ENCODE peak calls at places on chromosomes 6 and 20, in four cellular contexts. One of them, this sample, is unnamed.

GRCh38 chr6:146770965-146771735 is 172.4 kb downstream of the ADGB start:
- DNase-seq in tibial nerve: peak; percentile 42
- DNase-seq in ovary: peak; percentile 7
- DNase-seq in transverse colon: peak; percentile 14
- DNase-seq in this sample: no peak

GRCh38 chr20:32672315-32672981 is 1.3 kb downstream of the C20orf203 start:
- DNase-seq in transverse colon: no peak
- DNase-seq in tibial nerve: no peak
- DNase-seq in ovary: no peak
- DNase-seq in this sample: no peak

GRCh38 chr6:49933526-49933925 is 30.4 kb downstream of the DEFB114 start:
- DNase-seq in ovary: no peak
- DNase-seq in tibial nerve: no peak
- DNase-seq in transverse colon: no peak
- DNase-seq in this sample: no peak

GRCh38 chr6:107820571-107821261 is 3.4 kb downstream of the SCML4 start:
- DNase-seq in tibial nerve: no peak
- DNase-seq in transverse colon: no peak
- DNase-seq in ovary: no peak
- DNase-seq in this sample: no peak

GRCh38 chr20:56469077-56469449 is 636 bp downstream of the RTF2 start:
- DNase-seq in tibial nerve: no peak
- DNase-seq in transverse colon: no peak
- DNase-seq in ovary: no peak
- DNase-seq in this sample: no peak

GRCh38 chr6:38631186-38631783 is 8.4 kb downstream of the BTBD9 start:
- DNase-seq in transverse colon: no peak
- DNase-seq in tibial nerve: no peak
- DNase-seq in ovary: no peak
- DNase-seq in this sample: no peak

GRCh38 chr6:42368156-42368555 is 83.6 kb downstream of the TRERF1 start:
- DNase-seq in tibial nerve: no peak
- DNase-seq in ovary: no peak
- DNase-seq in transverse colon: no peak
- DNase-seq in this sample: no peak

GRCh38 chr20:17749979-17750721 is 50.4 kb downstream of the BANF2 start:
- DNase-seq in ovary: no peak
- DNase-seq in transverse colon: peak; percentile 28
- DNase-seq in tibial nerve: peak; percentile 17
- DNase-seq in this sample: peak; percentile 82

GRCh38 chr20:63941282-63942060 is 14.7 kb downstream of the UCKL1 start:
- DNase-seq in transverse colon: peak; percentile 63
- DNase-seq in tibial nerve: no peak
- DNase-seq in ovary: no peak
- DNase-seq in this sample: peak; percentile 87

GRCh38 chr6:3162565-3163247 is 5.4 kb upstream of the TUBB2A start:
- DNase-seq in transverse colon: peak; percentile 82
- DNase-seq in tibial nerve: no peak
- DNase-seq in ovary: peak; percentile 68
- DNase-seq in this sample: no peak

GRCh38 chr6:107822154-107823046 is 1.7 kb downstream of the SCML4 start:
- DNase-seq in tibial nerve: no peak
- DNase-seq in ovary: no peak
- DNase-seq in transverse colon: peak; percentile 26
- DNase-seq in this sample: no peak

GRCh38 chr6:94785514-94785913 is 791.8 kb upstream of the MANEA start:
- DNase-seq in tibial nerve: no peak
- DNase-seq in ovary: no peak
- DNase-seq in transverse colon: no peak
- DNase-seq in this sample: no peak

GRCh38 chr6:160375561-160375949 is 27.4 kb downstream of the SLC22A3 start:
- DNase-seq in transverse colon: no peak
- DNase-seq in tibial nerve: no peak
- DNase-seq in ovary: no peak
- DNase-seq in this sample: no peak

GRCh38 chr6:155850408-155850841 is 394.8 kb upstream of the NOX3 start:
- DNase-seq in ovary: no peak
- DNase-seq in tibial nerve: no peak
- DNase-seq in transverse colon: no peak
- DNase-seq in this sample: no peak

GRCh38 chr20:53175135-53175780 is 203.1 kb downstream of the TSHZ2 start:
- DNase-seq in transverse colon: no peak
- DNase-seq in tibial nerve: no peak
- DNase-seq in ovary: no peak
- DNase-seq in this sample: no peak

GRCh38 chr20:52493177-52493711 is 301.7 kb upstream of the ZFP64 start:
- DNase-seq in transverse colon: no peak
- DNase-seq in ovary: no peak
- DNase-seq in tibial nerve: no peak
- DNase-seq in this sample: no peak

DNA sequence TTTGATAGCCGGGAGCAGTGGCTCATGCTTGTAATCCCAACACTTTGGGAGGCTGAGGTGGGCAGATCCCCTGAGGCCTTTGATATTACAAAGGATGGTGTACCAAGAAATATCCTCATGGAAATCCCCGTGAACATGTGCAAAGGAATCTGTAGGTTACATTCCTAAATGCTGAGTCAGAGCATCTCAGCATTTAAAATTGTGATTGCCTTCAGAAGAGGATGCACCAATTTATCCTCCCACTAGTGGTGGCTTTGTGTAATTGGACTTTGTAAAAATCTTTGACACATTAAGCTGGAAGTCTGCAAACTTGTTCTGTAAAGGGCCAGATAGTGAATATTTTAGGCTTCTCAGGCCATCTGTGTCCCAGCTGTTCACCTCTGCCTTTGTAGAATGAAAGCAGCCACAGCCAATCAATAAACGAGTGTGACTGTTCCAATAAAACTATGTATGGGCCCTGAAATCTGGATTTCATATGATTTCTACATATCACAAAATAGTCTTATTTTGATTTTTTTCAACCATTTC is 11.8 kb downstream of the TMEM14B start:
- DNase-seq in ovary: no peak
- DNase-seq in tibial nerve: no peak
- DNase-seq in transverse colon: no peak
- DNase-seq in this sample: no peak
- TF ChIP-seq EP300 in ovary: no peak
- TF ChIP-seq EP300 in tibial nerve: no peak
- TF ChIP-seq EP300 in transverse colon: no peak
- TF ChIP-seq EP300 in this sample: no peak

GRCh38 chr6:27839303-27840081 is 72.7 kb downstream of the OR2B2 start:
- DNase-seq in tibial nerve: peak; percentile 33
- DNase-seq in ovary: peak; percentile 37
- DNase-seq in transverse colon: peak; percentile 65
- DNase-seq in this sample: no peak

GRCh38 chr6:27837636-27838512 is 74.3 kb downstream of the OR2B2 start:
- DNase-seq in ovary: peak; percentile 86
- DNase-seq in tibial nerve: peak; percentile 74
- DNase-seq in transverse colon: peak; percentile 87
- DNase-seq in this sample: peak; percentile 86

GRCh38 chr6:27836783-27837635 is 75.2 kb downstream of the OR2B2 start:
- DNase-seq in transverse colon: peak; percentile 72
- DNase-seq in tibial nerve: peak; percentile 61
- DNase-seq in ovary: peak; percentile 65
- DNase-seq in this sample: no peak

GRCh38 chr6:27836080-27836782 is 76.0 kb downstream of the OR2B2 start:
- DNase-seq in tibial nerve: no peak
- DNase-seq in transverse colon: no peak
- DNase-seq in ovary: no peak
- DNase-seq in this sample: no peak

GRCh38 chr6:27840572-27840971 is 71.6 kb downstream of the OR2B2 start:
- DNase-seq in transverse colon: no peak
- DNase-seq in tibial nerve: no peak
- DNase-seq in ovary: no peak
- DNase-seq in this sample: no peak
- H3K4me3 ChIP-seq in transverse colon: no peak overlapping the region
- H3K4me3 ChIP-seq in tibial nerve: no peak overlapping the region
- H3K4me3 ChIP-seq in ovary: no peak overlapping the region
- H3K4me3 ChIP-seq in this sample: no peak overlapping the region

DNA sequence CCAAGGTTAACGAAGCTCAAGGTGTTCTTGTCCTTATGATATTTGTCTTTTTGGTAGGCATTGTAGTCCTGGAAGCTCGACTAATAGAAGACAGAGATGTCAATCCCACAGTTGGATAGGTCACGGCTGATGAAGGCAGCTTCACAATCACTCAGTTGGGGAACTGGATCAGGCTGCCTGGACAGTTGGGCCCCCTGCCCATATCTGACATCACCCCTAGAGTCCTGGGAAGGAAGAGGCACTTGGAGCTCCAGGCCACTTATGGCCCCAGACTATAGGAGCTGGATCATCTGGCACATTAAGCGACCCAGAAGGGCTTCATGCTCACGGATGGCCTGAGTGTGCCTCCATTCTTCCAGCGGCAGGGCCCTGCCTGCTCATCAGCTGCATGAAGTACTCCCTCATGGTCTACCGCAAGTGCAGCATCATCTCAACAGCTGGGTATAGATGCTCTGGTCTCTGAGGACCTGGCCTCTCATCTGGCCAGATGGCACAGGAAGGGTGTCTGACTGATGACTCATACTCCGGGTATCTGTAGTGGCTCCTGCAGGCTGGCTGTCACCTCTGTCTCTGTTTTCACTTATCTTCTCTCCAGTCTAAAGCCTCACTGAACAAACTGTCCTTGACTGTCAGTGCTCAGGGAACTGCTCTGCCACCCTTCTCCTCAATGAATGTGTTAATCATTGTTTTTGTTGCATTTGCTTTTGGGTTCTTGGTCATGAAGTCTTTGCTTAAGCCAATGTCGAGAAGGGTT is 29.2 kb upstream of the SSR1 start:
- DNase-seq in transverse colon: no peak
- DNase-seq in tibial nerve: no peak
- DNase-seq in ovary: no peak
- DNase-seq in this sample: no peak
- TF ChIP-seq EP300 in transverse colon: no peak
- TF ChIP-seq EP300 in tibial nerve: no peak
- TF ChIP-seq EP300 in ovary: no peak
- TF ChIP-seq EP300 in this sample: no peak

DNA sequence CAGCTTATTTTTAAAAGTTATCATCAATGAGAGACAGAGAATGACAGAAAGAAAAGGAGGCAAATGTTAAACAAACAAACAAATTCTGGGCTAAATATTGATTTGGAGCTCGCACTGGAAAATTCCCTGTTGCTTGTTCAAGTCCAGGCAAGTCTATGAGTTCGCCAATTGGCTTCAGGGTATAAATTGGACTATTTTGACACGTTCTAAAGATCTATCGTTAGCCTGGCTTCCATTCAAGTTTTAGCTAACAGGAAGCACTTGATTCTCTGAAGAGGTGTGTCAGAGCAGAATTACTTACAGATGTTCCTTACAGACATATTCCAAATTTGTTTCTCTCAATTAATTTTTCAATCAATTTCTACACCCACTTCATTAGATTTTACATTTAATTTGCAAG is 15.8 kb upstream of the RFPL4B start:
- DNase-seq in tibial nerve: no peak
- DNase-seq in ovary: no peak
- DNase-seq in transverse colon: no peak
- DNase-seq in this sample: no peak
- H3K4me3 ChIP-seq in tibial nerve: no peak overlapping the region
- H3K4me3 ChIP-seq in ovary: no peak overlapping the region
- H3K4me3 ChIP-seq in transverse colon: no peak overlapping the region
- H3K4me3 ChIP-seq in this sample: no peak overlapping the region

GRCh38 chr20:22529150-22530019 is 55.0 kb downstream of the FOXA2 start:
- DNase-seq in ovary: no peak
- DNase-seq in transverse colon: no peak
- DNase-seq in tibial nerve: no peak
- DNase-seq in this sample: no peak

GRCh38 chr20:22533823-22534751 is 50.3 kb downstream of the FOXA2 start:
- DNase-seq in transverse colon: no peak
- DNase-seq in ovary: no peak
- DNase-seq in tibial nerve: no peak
- DNase-seq in this sample: no peak

GRCh38 chr20:22532598-22532997 is 51.8 kb downstream of the FOXA2 start:
- DNase-seq in tibial nerve: no peak
- DNase-seq in transverse colon: no peak
- DNase-seq in ovary: no peak
- DNase-seq in this sample: no peak

GRCh38 chr20:22531056-22531615 is 53.2 kb downstream of the FOXA2 start:
- DNase-seq in ovary: no peak
- DNase-seq in transverse colon: no peak
- DNase-seq in tibial nerve: no peak
- DNase-seq in this sample: no peak

GRCh38 chr20:22531756-22532155 is 52.6 kb downstream of the FOXA2 start:
- DNase-seq in transverse colon: no peak
- DNase-seq in ovary: no peak
- DNase-seq in tibial nerve: no peak
- DNase-seq in this sample: no peak
- TF ChIP-seq EP300 in transverse colon: no peak
- TF ChIP-seq EP300 in ovary: no peak
- TF ChIP-seq EP300 in tibial nerve: no peak
- TF ChIP-seq EP300 in this sample: no peak

GRCh38 chr20:50515471-50516106 is 5.4 kb downstream of the PTPN1 start:
- DNase-seq in tibial nerve: no peak
- DNase-seq in ovary: no peak
- DNase-seq in transverse colon: no peak
- DNase-seq in this sample: no peak
- H3K4me3 ChIP-seq in tibial nerve: no peak overlapping the region
- H3K4me3 ChIP-seq in ovary: no peak overlapping the region
- H3K4me3 ChIP-seq in transverse colon: no peak overlapping the region
- H3K4me3 ChIP-seq in this sample: no peak overlapping the region

GRCh38 chr20:34415079-34415478 is 52.0 kb downstream of the ITCH start:
- DNase-seq in ovary: no peak
- DNase-seq in transverse colon: peak; percentile 20
- DNase-seq in tibial nerve: no peak
- DNase-seq in this sample: no peak
- TF ChIP-seq EP300 in ovary: no peak
- TF ChIP-seq EP300 in transverse colon: no peak
- TF ChIP-seq EP300 in tibial nerve: no peak
- TF ChIP-seq EP300 in this sample: no peak

GRCh38 chr20:48166082-48166835 is 381.0 kb upstream of the SULF2 start:
- DNase-seq in tibial nerve: no peak
- DNase-seq in ovary: no peak
- DNase-seq in transverse colon: no peak
- DNase-seq in this sample: no peak

GRCh38 chr20:48164034-48164433 is 378.8 kb upstream of the SULF2 start:
- DNase-seq in tibial nerve: no peak
- DNase-seq in transverse colon: no peak
- DNase-seq in ovary: no peak
- DNase-seq in this sample: no peak

GRCh38 chr20:48163521-48163920 is 378.2 kb upstream of the SULF2 start:
- DNase-seq in transverse colon: no peak
- DNase-seq in tibial nerve: no peak
- DNase-seq in ovary: no peak
- DNase-seq in this sample: no peak

GRCh38 chr20:48164566-48165400 is 379.5 kb upstream of the SULF2 start:
- DNase-seq in ovary: no peak
- DNase-seq in tibial nerve: no peak
- DNase-seq in transverse colon: no peak
- DNase-seq in this sample: no peak

GRCh38 chr20:48165401-48165685 is 380.1 kb upstream of the SULF2 start:
- DNase-seq in transverse colon: no peak
- DNase-seq in ovary: peak; percentile 60
- DNase-seq in tibial nerve: no peak
- DNase-seq in this sample: no peak
- H3K4me3 ChIP-seq in transverse colon: no peak overlapping the region
- H3K4me3 ChIP-seq in ovary: no peak overlapping the region
- H3K4me3 ChIP-seq in tibial nerve: no peak overlapping the region
- H3K4me3 ChIP-seq in this sample: no peak overlapping the region